ENCODE peak calls at places on chromosomes 13 and 19, in six cellular contexts. J, U, F, R, Q and I are unnamed samples.

GRCh38 chr13:41001695-41002094 is 17.4 kb downstream of the ELF1 start:
- DNase-seq in Q (no peak), R (no peak), J (no peak), U (no peak), F (no peak), I (no peak)

GRCh38 chr13:70668293-70668692 is 560.0 kb upstream of the KLHL1 start:
- DNase-seq in F (no peak), R (no peak), U (no peak), J (no peak), Q (no peak), I (no peak)

GRCh38 chr13:101681834-101682233 is 229.4 kb downstream of the ITGBL1 start:
- DNase-seq in Q (peak; percentile 28), U (no peak), J (no peak), F (no peak), R (no peak), I (no peak)

GRCh38 chr19:43503501-43504425 is 783 bp downstream of the PHLDB3 start:
- DNase-seq in J (peak; percentile 98), Q (peak; percentile 84), F (peak; percentile 98), R (peak; percentile 95), U (peak; percentile 98), I (peak; percentile 99)

GRCh38 chr13:113589251-113589960 is 4.9 kb downstream of the TFDP1 start:
- DNase-seq in Q (no peak), J (peak; percentile 40), R (no peak), U (peak; percentile 46), F (no peak), I (no peak)

GRCh38 chr13:80050252-80050651 is 290.7 kb downstream of the SPRY2 start:
- DNase-seq in U (no peak), Q (peak; percentile 16), R (no peak), F (no peak), J (no peak), I (no peak)

GRCh38 chr13:30072818-30073186 is 222.4 kb upstream of the UBL3 start:
- DNase-seq in Q (no peak), F (no peak), R (no peak), J (no peak), U (no peak), I (no peak)

GRCh38 chr13:101155920-101156319 is 260.4 kb downstream of the NALCN start:
- DNase-seq in F (no peak), Q (no peak), R (peak; percentile 2), J (no peak), U (no peak), I (no peak)

GRCh38 chr19:27776524-27776923 is 1436.4 kb downstream of the UQCRFS1 start:
- DNase-seq in R (no peak), U (peak; percentile 20), Q (no peak), F (no peak), J (no peak), I (no peak)

GRCh38 chr19:47765522-47766358 is 12.8 kb upstream of the SELENOW start:
- DNase-seq in F (peak; percentile 69), U (peak; percentile 80), R (peak; percentile 58), Q (peak; percentile 44), J (peak; percentile 69), I (peak; percentile 44)

GRCh38 chr13:19062801-19063200 is 118.8 kb downstream of the TUBA3C start:
- DNase-seq in U (no peak), J (no peak), Q (no peak), F (no peak), R (no peak), I (no peak)

DNA sequence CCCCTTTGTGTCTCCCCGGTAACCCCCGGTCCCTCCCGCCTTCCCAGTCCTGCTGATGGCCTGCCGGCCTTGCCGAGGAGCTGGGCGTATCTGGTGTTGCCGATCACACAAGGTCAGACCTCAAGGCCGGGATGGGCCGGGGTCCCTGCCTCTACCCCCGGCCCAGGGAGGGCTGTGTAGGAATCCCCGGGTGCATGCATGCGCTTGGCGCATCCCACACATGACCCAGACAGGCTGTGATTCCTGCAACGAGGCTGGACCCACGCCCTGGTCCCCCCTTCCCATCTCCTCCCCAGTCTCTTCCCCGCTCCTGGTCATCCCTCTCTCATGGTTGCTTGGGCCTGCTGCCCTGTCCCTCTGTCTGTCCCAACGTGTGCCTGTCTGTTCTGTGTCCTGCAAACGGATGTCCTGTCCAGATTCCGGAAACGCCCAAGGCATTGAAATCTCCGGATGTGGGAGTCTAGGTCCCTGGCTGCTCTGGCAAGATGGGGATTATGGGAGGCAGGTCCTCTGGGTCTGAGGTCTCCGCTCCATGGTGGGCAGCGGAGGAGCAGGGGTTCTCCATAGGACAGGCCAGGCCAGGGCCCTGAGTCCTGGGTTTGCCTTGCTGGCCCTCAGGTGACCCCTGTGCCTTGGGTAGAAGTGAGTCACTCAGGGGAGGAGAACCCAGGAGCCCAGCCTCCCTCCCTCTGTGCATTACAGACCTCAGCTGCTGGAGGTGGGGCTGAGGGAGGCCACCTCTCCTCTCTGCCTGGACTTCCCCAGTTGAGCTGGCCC is 1.6 kb downstream of the PKN1 start:
- DNase-seq in J (no peak), R (no peak), F (peak; percentile 66), U (peak; percentile 91), Q (peak; percentile 72), I (no peak)
- TF ChIP-seq POLR2A in J (no peak), R (no peak), F (no peak), U (peak; percentile 32), Q (no peak), I (no peak)

GRCh38 chr19:34666200-34666957 is 10.6 kb downstream of the SCGB2B2 start:
- DNase-seq in R (no peak), F (no peak), J (no peak), U (no peak), Q (no peak), I (no peak)

GRCh38 chr19:34664870-34665269 is 12.1 kb downstream of the SCGB2B2 start:
- DNase-seq in F (no peak), U (no peak), Q (no peak), R (no peak), J (no peak), I (no peak)

GRCh38 chr19:34661357-34661756 is 15.6 kb downstream of the SCGB2B2 start:
- DNase-seq in U (no peak), Q (no peak), J (no peak), F (no peak), R (no peak), I (peak; percentile 67)

GRCh38 chr19:34664168-34664567 is 12.8 kb downstream of the SCGB2B2 start:
- DNase-seq in Q (no peak), J (peak; percentile 54), F (no peak), U (peak; percentile 60), R (no peak), I (no peak)

DNA sequence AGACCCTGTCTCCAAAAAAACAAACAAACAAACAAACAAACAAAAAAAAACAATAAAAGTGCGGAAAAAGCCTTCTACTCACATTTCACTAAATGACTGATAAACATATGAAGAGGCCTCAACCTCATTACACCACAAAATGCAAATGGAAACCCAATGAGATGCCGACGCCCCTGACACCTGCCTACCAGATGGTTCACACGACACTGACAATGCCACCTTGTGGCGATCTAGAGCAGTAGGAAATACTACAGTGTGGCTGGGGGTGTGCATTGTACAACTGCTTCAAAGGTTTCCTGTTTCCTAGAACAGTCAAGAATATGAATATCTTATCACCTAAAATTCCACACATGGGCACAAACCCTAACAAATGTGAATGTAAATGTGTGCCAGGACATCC is 14.0 kb downstream of the SCGB2B2 start:
- DNase-seq in R (no peak), F (no peak), J (no peak), U (no peak), Q (no peak), I (no peak)
- TF ChIP-seq CTCF in R (peak; percentile 24), F (peak; percentile 42), J (peak; percentile 9), U (no peak), Q (no peak), I (peak; percentile 13)

GRCh38 chr19:4724252-4724514 is 541 bp upstream of the DPP9 start:
- DNase-seq in U (no peak), Q (no peak), J (no peak), F (no peak), R (no peak), I (no peak)

GRCh38 chr19:4721196-4721595 is 2.4 kb downstream of the DPP9 start:
- DNase-seq in F (no peak), Q (no peak), J (no peak), U (no peak), R (no peak), I (no peak)

GRCh38 chr19:4720037-4720700 is 3.5 kb downstream of the DPP9 start:
- DNase-seq in J (no peak), F (no peak), U (no peak), Q (no peak), R (no peak), I (no peak)

GRCh38 chr19:4722671-4723464 is 774 bp downstream of the DPP9 start:
- DNase-seq in R (no peak), Q (peak; percentile 53), F (peak; percentile 49), J (no peak), U (peak; percentile 79), I (peak; percentile 50)

GRCh38 chr19:4723465-4724251 is at the start of gene DPP9:
- DNase-seq in U (peak; percentile 99), F (peak; percentile 96), Q (peak; percentile 98), R (peak; percentile 96), J (peak; percentile 96), I (peak; percentile 97)
- TF ChIP-seq POLR2A in U (no peak), F (peak; percentile 70), Q (no peak), R (no peak), J (no peak), I (peak; percentile 61)

GRCh38 chr13:48644951-48645350 is 8.8 kb upstream of the CYSLTR2 start:
- DNase-seq in F (no peak), Q (no peak), U (no peak), J (no peak), R (no peak), I (no peak)

GRCh38 chr13:48646791-48647190 is 6.9 kb upstream of the CYSLTR2 start:
- DNase-seq in J (no peak), R (no peak), F (no peak), U (no peak), Q (no peak), I (no peak)

GRCh38 chr13:48648446-48648845 is 5.3 kb upstream of the CYSLTR2 start:
- DNase-seq in R (no peak), Q (no peak), U (no peak), F (no peak), J (no peak), I (no peak)

GRCh38 chr13:48645845-48646244 is 7.9 kb upstream of the CYSLTR2 start:
- DNase-seq in R (no peak), U (no peak), Q (no peak), J (no peak), F (no peak), I (no peak)

GRCh38 chr13:48647625-48648024 is 6.1 kb upstream of the CYSLTR2 start:
- DNase-seq in Q (no peak), F (no peak), J (no peak), R (no peak), U (no peak), I (no peak)
- TF ChIP-seq CTCF in Q (no peak), F (no peak), J (no peak), R (no peak), U (no peak), I (no peak)

GRCh38 chr13:26213982-26214381 is 8.1 kb downstream of the RNF6 start:
- DNase-seq in F (no peak), R (no peak), J (no peak), Q (no peak), U (no peak), I (no peak)
- TF ChIP-seq POLR2A in F (no peak), R (no peak), J (no peak), Q (no peak), U (no peak), I (no peak)

DNA sequence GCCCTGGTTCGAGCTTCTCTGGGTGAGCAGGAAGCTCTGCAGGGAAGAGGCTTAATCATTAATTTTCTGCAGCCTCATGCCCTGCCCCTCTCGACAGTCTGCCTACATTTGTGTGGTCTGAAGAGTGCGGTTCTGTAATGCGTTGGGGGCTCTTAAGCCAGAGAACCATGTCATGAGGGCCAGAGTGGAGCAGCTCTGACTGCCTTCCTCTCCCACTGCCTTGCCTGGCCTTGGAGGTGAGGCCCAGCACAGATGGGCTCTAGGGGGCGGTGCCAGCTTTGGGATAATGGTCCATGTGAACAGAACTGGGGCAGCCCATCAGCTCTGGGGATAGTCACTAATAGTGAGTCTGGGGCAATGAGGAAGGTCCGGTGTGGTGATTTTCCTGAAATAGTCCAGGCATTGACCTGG is 5.7 kb downstream of the FGF9 start:
- DNase-seq in F (no peak), Q (no peak), U (peak; percentile 62), R (no peak), J (no peak), I (no peak)
- TF ChIP-seq CTCF in F (no peak), Q (no peak), U (no peak), R (no peak), J (no peak), I (no peak)